ENCODE peak calls at places on chromosomes 13 and 19, in nine cellular contexts. H is H9, I is epithelial cell of proximal tubule, B is B cell, K is astrocyte of the cerebellum, M is WTC11, S is stomach, N is nephron progenitor cell, F is tibial artery. T is an unnamed sample.

GRCh38 chr19:892243-892996 is 567 bp downstream of the MED16 start:
- DNase-seq in H (no peak), I (no peak), B (peak; percentile 73), K (no peak), M (peak; percentile 56), S (no peak), N (peak; percentile 69), F (no peak), T (no peak)

GRCh38 chr19:3618144-3618810 is 8.3 kb downstream of the CACTIN start:
- DNase-seq in H (peak; percentile 73), I (no peak), B (peak; percentile 92), K (no peak), M (peak; percentile 80), S (peak; percentile 73), N (peak; percentile 74), F (peak; percentile 87), T (peak; percentile 86)

GRCh38 chr13:23428183-23428528 is 5.3 kb downstream of the SACS start:
- DNase-seq in H (no peak), I (no peak), B (no peak), K (no peak), M (no peak), S (no peak), N (no peak), F (no peak), T (no peak)

GRCh38 chr19:49468746-49469447 is 5.1 kb upstream of the FLT3LG start:
- DNase-seq in H (peak; percentile 94), I (no peak), B (peak; percentile 86), K (no peak), M (peak; percentile 85), S (peak; percentile 56), N (peak; percentile 64), F (peak; percentile 84), T (peak; percentile 90)

GRCh38 chr13:102707465-102707864 is 12.6 kb upstream of the METTL21C start:
- DNase-seq in H (no peak), I (peak; percentile 91), B (no peak), K (peak; percentile 65), M (no peak), S (no peak), N (no peak), F (no peak), T (no peak)

GRCh38 chr19:54262066-54262465 is 5.0 kb upstream of the LILRB5 start:
- DNase-seq in H (no peak), I (no peak), B (no peak), K (no peak), M (no peak), S (peak; percentile 8), N (no peak), F (no peak), T (peak; percentile 49)

GRCh38 chr13:107379398-107380155 is 811.6 kb upstream of the ARGLU1 start:
- DNase-seq in H (no peak), I (peak; percentile 41), B (no peak), K (no peak), M (no peak), S (no peak), N (no peak), F (no peak), T (no peak)

GRCh38 chr13:40130871-40131636 is 475.6 kb downstream of the COG6 start:
- DNase-seq in H (no peak), I (peak; percentile 53), B (no peak), K (no peak), M (no peak), S (no peak), N (no peak), F (no peak), T (no peak)

GRCh38 chr13:26254583-26255102 is 714 bp downstream of the CDK8 start:
- DNase-seq in H (peak; percentile 48), I (no peak), B (peak; percentile 55), K (no peak), M (peak; percentile 54), S (peak; percentile 73), N (peak; percentile 58), F (peak; percentile 71), T (peak; percentile 10)

GRCh38 chr13:49996951-49997895 is at the start of gene TRIM13:
- DNase-seq in H (peak; percentile 86), I (peak; percentile 46), B (peak; percentile 78), K (peak; percentile 80), M (peak; percentile 87), S (peak; percentile 91), N (peak; percentile 88), F (peak; percentile 94), T (peak; percentile 96)

GRCh38 chr13:51786425-51787010 is 17.4 kb downstream of the DHRS12 start:
- DNase-seq in H (no peak), I (no peak), B (no peak), K (no peak), M (no peak), S (no peak), N (no peak), F (no peak), T (no peak)

GRCh38 chr13:20566424-20566916 is 487 bp upstream of the IFT88 start:
- DNase-seq in H (no peak), I (peak; percentile 74), B (no peak), K (peak; percentile 19), M (no peak), S (no peak), N (no peak), F (no peak), T (no peak)

GRCh38 chr19:56617531-56617930 is 22.4 kb downstream of the ZNF71 start:
- DNase-seq in H (no peak), I (no peak), B (no peak), K (no peak), M (no peak), S (no peak), N (no peak), F (no peak), T (no peak)

GRCh38 chr13:109649713-109650112 is 136.7 kb downstream of the IRS2 start:
- DNase-seq in H (no peak), I (no peak), B (no peak), K (no peak), M (no peak), S (no peak), N (no peak), F (no peak), T (no peak)

GRCh38 chr13:74825170-74825948 is 656.6 kb downstream of the TBC1D4 start:
- DNase-seq in H (no peak), I (peak; percentile 63), B (no peak), K (peak; percentile 5), M (no peak), S (no peak), N (no peak), F (no peak), T (no peak)

GRCh38 chr19:31264379-31264778 is 84.9 kb downstream of the TSHZ3 start:
- DNase-seq in H (no peak), I (no peak), B (no peak), K (no peak), M (no peak), S (no peak), N (no peak), F (peak; percentile 25), T (peak; percentile 37)

GRCh38 chr13:24033527-24034302 is 126.8 kb upstream of the SPATA13 start:
- DNase-seq in H (no peak), I (no peak), B (no peak), K (peak; percentile 15), M (no peak), S (no peak), N (no peak), F (no peak), T (no peak)

GRCh38 chr13:39100996-39101751 is 62.9 kb downstream of the NHLRC3 start:
- DNase-seq in H (no peak), I (no peak), B (no peak), K (no peak), M (no peak), S (no peak), N (no peak), F (no peak), T (no peak)

GRCh38 chr19:32208060-32208459 is 137.3 kb upstream of the ZNF507 start:
- DNase-seq in H (no peak), I (no peak), B (no peak), K (no peak), M (no peak), S (no peak), N (no peak), F (peak; percentile 41), T (no peak)

GRCh38 chr19:11142528-11143171 is 12.9 kb downstream of the SPC24 start:
- DNase-seq in H (peak; percentile 92), I (no peak), B (no peak), K (peak; percentile 86), M (peak; percentile 40), S (peak; percentile 95), N (peak; percentile 40), F (peak; percentile 97), T (peak; percentile 83)

GRCh38 chr13:37769078-37769477 is 100.5 kb downstream of the TRPC4 start:
- DNase-seq in H (no peak), I (no peak), B (no peak), K (no peak), M (no peak), S (no peak), N (no peak), F (no peak), T (no peak)
- TF ChIP-seq CTCF in H (peak; percentile 51), I (peak; percentile 48), B (no peak), K (no peak), M (no peak), S (no peak), N (no peak), F (no peak), T (peak; percentile 10)

DNA sequence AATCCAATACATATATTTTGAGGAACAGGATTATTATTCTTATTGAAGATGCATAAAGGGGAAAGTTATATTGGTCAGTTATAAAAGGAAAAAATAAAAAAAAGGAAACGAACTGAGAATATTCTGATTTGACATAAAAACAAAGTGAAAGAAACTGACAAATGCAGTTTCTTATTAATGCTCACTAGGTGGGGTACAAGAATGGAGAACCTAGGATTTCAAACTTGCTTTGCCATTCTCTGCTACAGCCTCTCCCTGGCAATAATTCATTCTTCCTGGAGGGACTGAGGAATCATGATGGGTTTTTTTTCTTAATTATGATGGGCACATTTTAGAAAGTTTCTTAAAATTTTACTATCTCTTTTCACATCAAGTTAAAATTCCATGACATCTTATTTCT is 154.9 kb downstream of the PCDH9 start:
- DNase-seq in H (no peak), I (no peak), B (no peak), K (peak; percentile 5), M (no peak), S (no peak), N (no peak), F (no peak), T (no peak)
- TF ChIP-seq CTCF in H (peak; percentile 32), I (peak; percentile 29), B (no peak), K (peak; percentile 23), M (no peak), S (no peak), N (no peak), F (no peak), T (no peak)

DNA sequence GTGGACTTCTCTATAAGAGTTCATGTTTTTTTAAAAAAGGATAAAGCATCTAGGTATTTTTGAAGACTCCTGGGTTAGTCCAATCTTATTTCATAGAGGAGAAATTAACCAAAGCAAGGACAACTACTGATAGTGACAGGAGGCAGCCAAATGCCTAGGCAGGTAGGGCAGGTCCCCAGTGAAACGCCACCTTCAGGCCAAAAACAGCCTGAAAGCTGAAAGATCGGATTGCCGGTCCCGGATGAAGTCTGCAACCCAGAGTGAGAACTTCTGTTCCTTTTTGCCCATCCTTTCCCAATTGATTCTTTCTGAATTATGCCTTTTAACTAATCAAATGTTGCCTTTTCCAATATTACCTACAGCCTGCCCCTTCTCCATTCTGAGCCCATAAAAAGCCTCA is 6.1 kb upstream of the GGACT start:
- DNase-seq in H (peak; percentile 67), I (no peak), B (no peak), K (no peak), M (peak; percentile 63), S (peak; percentile 56), N (peak; percentile 8), F (no peak), T (no peak)
- TF ChIP-seq CTCF in H (peak; percentile 77), I (peak; percentile 58), B (no peak), K (peak; percentile 25), M (peak; percentile 35), S (no peak), N (peak; percentile 19), F (no peak), T (no peak)

GRCh38 chr19:42185281-42185680 is 32.2 kb downstream of the DEDD2 start:
- DNase-seq in H (no peak), I (no peak), B (no peak), K (no peak), M (no peak), S (no peak), N (no peak), F (no peak), T (no peak)
- TF ChIP-seq CTCF in H (no peak), I (no peak), B (no peak), K (no peak), M (no peak), S (no peak), N (no peak), F (no peak), T (no peak)

T was measured in ascending aorta.